ENCODE peak calls at places on chromosomes 3 and 15, in ten cellular contexts. Q is H54; B is NCI-H1436; H is stimulated activated CD8-positive, alpha-beta memory T cell treated with anti-CD3 and anti-CD28 coated beads, Interleukin-4, amount 100 ng/mL, for 4 hours; N is fibroblast of pulmonary artery; O is activated T-cell treated with anti-CD3 and anti-CD28 coated beads, Interleukin-2, amount 50 U/mL, for 72 hours; W is aorta; I is SW480; L is NCI-H1092 treated with DMSO at 0.1 percent for 48 hours; A is GM06990. R is an unnamed sample.

GRCh38 chr3:47536967-47537366 is 23.5 kb upstream of the ELP6 start:
- DNase-seq in Q (no peak), B (no peak), H (no peak), N (no peak), O (no peak), W (peak), I (no peak), L (no peak), A (no peak), R (no peak)

GRCh38 chr3:105108823-105109222 is 257.9 kb upstream of the ALCAM start:
- DNase-seq in Q (no peak), B (no peak), H (no peak), N (peak), O (no peak), W (no peak), I (no peak), L (no peak), A (no peak), R (no peak)

GRCh38 chr3:168802761-168803160 is 707.0 kb upstream of the GOLIM4 start:
- DNase-seq in Q (no peak), B (no peak), H (no peak), N (no peak), O (no peak), W (no peak), I (no peak), L (no peak), A (no peak), R (no peak)

GRCh38 chr3:156620901-156621300 is 53.5 kb upstream of the TIPARP start:
- DNase-seq in Q (no peak), B (no peak), H (no peak), N (no peak), O (no peak), W (no peak), I (no peak), L (no peak), A (no peak), R (no peak)

GRCh38 chr3:10389995-10390394 is 69.1 kb upstream of the SEC13 start:
- DNase-seq in Q (no peak), B (no peak), H (no peak), N (no peak), O (no peak), W (no peak), I (no peak), L (no peak), A (peak), R (no peak)

GRCh38 chr15:58568157-58568571 is 136.4 kb downstream of the LIPC start:
- DNase-seq in Q (no peak), B (no peak), H (no peak), N (peak), O (peak), W (peak), I (no peak), L (no peak), A (no peak), R (no peak)

GRCh38 chr3:14143271-14143605 is 18.4 kb downstream of the TMEM43 start:
- DNase-seq in Q (no peak), B (no peak), H (no peak), N (peak), O (no peak), W (no peak), I (no peak), L (no peak), A (no peak), R (no peak)

GRCh38 chr3:155019576-155019975 is 60.5 kb upstream of the MME start:
- DNase-seq in Q (no peak), B (no peak), H (no peak), N (no peak), O (no peak), W (no peak), I (no peak), L (no peak), A (no peak), R (no peak)

GRCh38 chr3:44045476-44046275 is 196.0 kb upstream of the TOPAZ1 start:
- DNase-seq in Q (no peak), B (no peak), H (no peak), N (no peak), O (peak), W (peak), I (peak), L (peak), A (peak), R (no peak)

GRCh38 chr3:188164248-188164687 is 10.3 kb downstream of the LPP start:
- DNase-seq in Q (no peak), B (no peak), H (no peak), N (no peak), O (peak), W (no peak), I (peak), L (no peak), A (no peak), R (no peak)

GRCh38 chr3:128698211-128699011 is 27.6 kb upstream of the RAB7A start:
- DNase-seq in Q (no peak), B (no peak), H (no peak), N (peak), O (peak), W (peak), I (peak), L (peak), A (no peak), R (no peak)

GRCh38 chr3:188299068-188299467 is 145.1 kb downstream of the LPP start:
- DNase-seq in Q (no peak), B (no peak), H (no peak), N (no peak), O (peak), W (no peak), I (no peak), L (no peak), A (no peak), R (no peak)

GRCh38 chr15:57462391-57462790 is 86.1 kb downstream of the CGNL1 start:
- DNase-seq in Q (no peak), B (no peak), H (no peak), N (peak), O (no peak), W (no peak), I (no peak), L (no peak), A (no peak), R (no peak)

GRCh38 chr15:29569533-29570092 is 252.7 kb downstream of the TJP1 start:
- DNase-seq in Q (no peak), B (no peak), H (no peak), N (no peak), O (no peak), W (no peak), I (peak), L (no peak), A (no peak), R (no peak)

GRCh38 chr3:64985072-64985471 is 297.3 kb upstream of the ADAMTS9 start:
- DNase-seq in Q (no peak), B (no peak), H (no peak), N (no peak), O (no peak), W (no peak), I (no peak), L (no peak), A (no peak), R (no peak)

GRCh38 chr3:103446958-103447357 is 1012.1 kb downstream of the ZPLD1 start:
- DNase-seq in Q (no peak), B (no peak), H (no peak), N (no peak), O (no peak), W (no peak), I (no peak), L (no peak), A (no peak), R (no peak)

GRCh38 chr3:108546249-108546648 is 35.9 kb upstream of the MYH15 start:
- DNase-seq in Q (no peak), B (no peak), H (no peak), N (no peak), O (no peak), W (no peak), I (no peak), L (peak), A (no peak), R (no peak)

GRCh38 chr3:138367912-138368311 is 19.5 kb downstream of the MRAS start:
- DNase-seq in Q (no peak), B (no peak), H (no peak), N (peak), O (no peak), W (peak), I (peak), L (no peak), A (no peak), R (no peak)

GRCh38 chr3:66177026-66177425 is 43.8 kb upstream of the SLC25A26 start:
- DNase-seq in Q (no peak), B (no peak), H (no peak), N (no peak), O (no peak), W (no peak), I (no peak), L (no peak), A (no peak), R (no peak)

GRCh38 chr3:71940523-71940922 is 155.6 kb upstream of the PROK2 start:
- DNase-seq in Q (no peak), B (no peak), H (no peak), N (no peak), O (no peak), W (no peak), I (no peak), L (no peak), A (no peak), R (no peak)

GRCh38 chr3:64740232-64740631 is 52.4 kb upstream of the ADAMTS9 start:
- DNase-seq in Q (no peak), B (no peak), H (no peak), N (peak), O (no peak), W (no peak), I (no peak), L (no peak), A (no peak), R (no peak)

GRCh38 chr3:94647131-94647530 is 584.3 kb downstream of the NSUN3 start:
- DNase-seq in Q (no peak), B (no peak), H (no peak), N (peak), O (no peak), W (no peak), I (no peak), L (no peak), A (no peak), R (no peak)

GRCh38 chr3:72242326-72242725 is 457.4 kb upstream of the PROK2 start:
- DNase-seq in Q (no peak), B (no peak), H (no peak), N (no peak), O (no peak), W (no peak), I (no peak), L (no peak), A (no peak), R (no peak)

GRCh38 chr15:100879461-100880138 is at the start of gene ALDH1A3:
- DNase-seq in Q (peak), B (no peak), H (no peak), N (peak), O (peak), W (no peak), I (peak), L (no peak), A (peak), R (no peak)

GRCh38 chr15:34582461-34583357 is 742 bp downstream of the GOLGA8B start:
- DNase-seq in Q (peak), B (peak), H (no peak), N (peak), O (peak), W (peak), I (peak), L (no peak), A (peak), R (no peak)